ENCODE peak calls at places on chromosomes 4 and X, in eight cellular contexts. One of them, this sample, is unnamed.

GRCh38 chrX:108735087-108735679 is 1.2 kb downstream of the IRS4 start:
- DNase-seq in ACHN: no peak
- DNase-seq in NCI-H2171 treated with DMSO at 0.1 percent for 48 hours: no peak
- DNase-seq in activated gamma-delta T cell treated with Interleukin-2 at 50 U/mL for 16 hours: no peak
- DNase-seq in central memory CD4-positive, alpha-beta T cell: no peak
- DNase-seq in NCI-H524 treated with DMSO at 0.1 percent for 48 hours: peak; percentile 16
- DNase-seq in tibial artery: no peak
- DNase-seq in CD4-positive, alpha-beta memory T cell: no peak
- DNase-seq in this sample: no peak

GRCh38 chr4:90546114-90546513 is 418.9 kb downstream of the CCSER1 start:
- DNase-seq in ACHN: no peak
- DNase-seq in NCI-H2171 treated with DMSO at 0.1 percent for 48 hours: no peak
- DNase-seq in activated gamma-delta T cell treated with Interleukin-2 at 50 U/mL for 16 hours: no peak
- DNase-seq in central memory CD4-positive, alpha-beta T cell: no peak
- DNase-seq in NCI-H524 treated with DMSO at 0.1 percent for 48 hours: no peak
- DNase-seq in tibial artery: no peak
- DNase-seq in CD4-positive, alpha-beta memory T cell: peak; percentile 2
- DNase-seq in this sample: no peak

GRCh38 chr4:80619070-80619674 is 283.6 kb downstream of the CFAP299 start:
- DNase-seq in ACHN: peak; percentile 23
- DNase-seq in NCI-H2171 treated with DMSO at 0.1 percent for 48 hours: no peak
- DNase-seq in activated gamma-delta T cell treated with Interleukin-2 at 50 U/mL for 16 hours: no peak
- DNase-seq in central memory CD4-positive, alpha-beta T cell: no peak
- DNase-seq in NCI-H524 treated with DMSO at 0.1 percent for 48 hours: no peak
- DNase-seq in tibial artery: no peak
- DNase-seq in CD4-positive, alpha-beta memory T cell: no peak
- DNase-seq in this sample: peak; percentile 6

GRCh38 chrX:111090458-111090857 is 5.5 kb upstream of the PAK3 start:
- DNase-seq in ACHN: no peak
- DNase-seq in NCI-H2171 treated with DMSO at 0.1 percent for 48 hours: no peak
- DNase-seq in activated gamma-delta T cell treated with Interleukin-2 at 50 U/mL for 16 hours: no peak
- DNase-seq in central memory CD4-positive, alpha-beta T cell: no peak
- DNase-seq in NCI-H524 treated with DMSO at 0.1 percent for 48 hours: no peak
- DNase-seq in tibial artery: no peak
- DNase-seq in CD4-positive, alpha-beta memory T cell: no peak
- DNase-seq in this sample: no peak

GRCh38 chr4:38664704-38665401 is 854 bp downstream of the KLF3 start:
- DNase-seq in ACHN: peak; percentile 62
- DNase-seq in NCI-H2171 treated with DMSO at 0.1 percent for 48 hours: peak; percentile 60
- DNase-seq in activated gamma-delta T cell treated with Interleukin-2 at 50 U/mL for 16 hours: peak; percentile 38
- DNase-seq in central memory CD4-positive, alpha-beta T cell: no peak
- DNase-seq in NCI-H524 treated with DMSO at 0.1 percent for 48 hours: peak; percentile 30
- DNase-seq in tibial artery: peak; percentile 55
- DNase-seq in CD4-positive, alpha-beta memory T cell: peak; percentile 43
- DNase-seq in this sample: peak; percentile 63

GRCh38 chr4:151297170-151297569 is 20.2 kb downstream of the PRSS48 start:
- DNase-seq in ACHN: no peak
- DNase-seq in NCI-H2171 treated with DMSO at 0.1 percent for 48 hours: no peak
- DNase-seq in activated gamma-delta T cell treated with Interleukin-2 at 50 U/mL for 16 hours: no peak
- DNase-seq in central memory CD4-positive, alpha-beta T cell: no peak
- DNase-seq in NCI-H524 treated with DMSO at 0.1 percent for 48 hours: no peak
- DNase-seq in tibial artery: no peak
- DNase-seq in CD4-positive, alpha-beta memory T cell: no peak
- DNase-seq in this sample: no peak

GRCh38 chr4:155207534-155208257 is 740 bp upstream of the NPY2R start:
- DNase-seq in ACHN: peak; percentile 23
- DNase-seq in NCI-H2171 treated with DMSO at 0.1 percent for 48 hours: no peak
- DNase-seq in activated gamma-delta T cell treated with Interleukin-2 at 50 U/mL for 16 hours: no peak
- DNase-seq in central memory CD4-positive, alpha-beta T cell: no peak
- DNase-seq in NCI-H524 treated with DMSO at 0.1 percent for 48 hours: no peak
- DNase-seq in tibial artery: no peak
- DNase-seq in CD4-positive, alpha-beta memory T cell: no peak
- DNase-seq in this sample: no peak

GRCh38 chr4:105887508-105887907 is 7.8 kb upstream of the NPNT start:
- DNase-seq in ACHN: no peak
- DNase-seq in NCI-H2171 treated with DMSO at 0.1 percent for 48 hours: no peak
- DNase-seq in activated gamma-delta T cell treated with Interleukin-2 at 50 U/mL for 16 hours: no peak
- DNase-seq in central memory CD4-positive, alpha-beta T cell: no peak
- DNase-seq in NCI-H524 treated with DMSO at 0.1 percent for 48 hours: no peak
- DNase-seq in tibial artery: no peak
- DNase-seq in CD4-positive, alpha-beta memory T cell: no peak
- DNase-seq in this sample: no peak

GRCh38 chrX:155127940-155128339 is 56.6 kb downstream of the BRCC3 start:
- DNase-seq in ACHN: no peak
- DNase-seq in NCI-H2171 treated with DMSO at 0.1 percent for 48 hours: no peak
- DNase-seq in activated gamma-delta T cell treated with Interleukin-2 at 50 U/mL for 16 hours: no peak
- DNase-seq in central memory CD4-positive, alpha-beta T cell: no peak
- DNase-seq in NCI-H524 treated with DMSO at 0.1 percent for 48 hours: no peak
- DNase-seq in tibial artery: no peak
- DNase-seq in CD4-positive, alpha-beta memory T cell: no peak
- DNase-seq in this sample: no peak

GRCh38 chr4:111323916-111324315 is 701.0 kb upstream of the PITX2 start:
- DNase-seq in ACHN: peak; percentile 7
- DNase-seq in NCI-H2171 treated with DMSO at 0.1 percent for 48 hours: no peak
- DNase-seq in activated gamma-delta T cell treated with Interleukin-2 at 50 U/mL for 16 hours: no peak
- DNase-seq in central memory CD4-positive, alpha-beta T cell: no peak
- DNase-seq in NCI-H524 treated with DMSO at 0.1 percent for 48 hours: no peak
- DNase-seq in tibial artery: no peak
- DNase-seq in CD4-positive, alpha-beta memory T cell: no peak
- DNase-seq in this sample: no peak